ENCODE peak calls at places on chromosome 21, in eight cellular contexts. One of them, this sample, is unnamed.
A peak's percentile ranks its signal among the peaks of the same experiment; 100 is the strongest.

GRCh38 chr21:38343691-38344090 is 86.9 kb downstream of the KCNJ15 start:
- DNase-seq in epithelial cell of proximal tubule: peak; percentile 64
- DNase-seq in HEK293T: no peak
- DNase-seq in uterus: no peak
- DNase-seq in mesendoderm: no peak
- DNase-seq in posterior vena cava: peak; percentile 85
- DNase-seq in GOT3: no peak
- DNase-seq in natural killer cell treated with Interleukin-12 subunit alpha and Interleukin-12 subunit beta and Interleukin-15 and Interleukin-18, amount 100 ng/mL, for 72 hours: no peak
- DNase-seq in this sample: no peak

GRCh38 chr21:45016031-45016430 is 58.3 kb upstream of the ADARB1 start:
- DNase-seq in epithelial cell of proximal tubule: no peak
- DNase-seq in HEK293T: no peak
- DNase-seq in uterus: no peak
- DNase-seq in mesendoderm: no peak
- DNase-seq in posterior vena cava: peak; percentile 77
- DNase-seq in GOT3: no peak
- DNase-seq in natural killer cell treated with Interleukin-12 subunit alpha and Interleukin-12 subunit beta and Interleukin-15 and Interleukin-18, amount 100 ng/mL, for 72 hours: no peak
- DNase-seq in this sample: no peak

GRCh38 chr21:43364851-43365424 is 62.0 kb downstream of the SIK1 start:
- DNase-seq in epithelial cell of proximal tubule: no peak
- DNase-seq in HEK293T: no peak
- DNase-seq in uterus: no peak
- DNase-seq in mesendoderm: no peak
- DNase-seq in posterior vena cava: no peak
- DNase-seq in GOT3: no peak
- DNase-seq in natural killer cell treated with Interleukin-12 subunit alpha and Interleukin-12 subunit beta and Interleukin-15 and Interleukin-18, amount 100 ng/mL, for 72 hours: no peak
- DNase-seq in this sample: no peak

GRCh38 chr21:41482980-41483379 is 25.0 kb downstream of the TMPRSS2 start:
- DNase-seq in epithelial cell of proximal tubule: no peak
- DNase-seq in HEK293T: no peak
- DNase-seq in uterus: no peak
- DNase-seq in mesendoderm: no peak
- DNase-seq in posterior vena cava: no peak
- DNase-seq in GOT3: no peak
- DNase-seq in natural killer cell treated with Interleukin-12 subunit alpha and Interleukin-12 subunit beta and Interleukin-15 and Interleukin-18, amount 100 ng/mL, for 72 hours: no peak
- DNase-seq in this sample: no peak

GRCh38 chr21:32055305-32055704 is 182.5 kb downstream of the HUNK start:
- DNase-seq in epithelial cell of proximal tubule: no peak
- DNase-seq in HEK293T: no peak
- DNase-seq in uterus: no peak
- DNase-seq in mesendoderm: no peak
- DNase-seq in posterior vena cava: no peak
- DNase-seq in GOT3: no peak
- DNase-seq in natural killer cell treated with Interleukin-12 subunit alpha and Interleukin-12 subunit beta and Interleukin-15 and Interleukin-18, amount 100 ng/mL, for 72 hours: no peak
- DNase-seq in this sample: no peak

GRCh38 chr21:45011911-45012660 is 62.3 kb upstream of the ADARB1 start:
- DNase-seq in epithelial cell of proximal tubule: peak; percentile 48
- DNase-seq in HEK293T: no peak
- DNase-seq in uterus: peak; percentile 31
- DNase-seq in mesendoderm: peak; percentile 100
- DNase-seq in posterior vena cava: peak; percentile 78
- DNase-seq in GOT3: peak; percentile 12
- DNase-seq in natural killer cell treated with Interleukin-12 subunit alpha and Interleukin-12 subunit beta and Interleukin-15 and Interleukin-18, amount 100 ng/mL, for 72 hours: peak; percentile 18
- DNase-seq in this sample: no peak

GRCh38 chr21:9767592-9768375 is 753.6 kb upstream of the TPTE start:
- DNase-seq in epithelial cell of proximal tubule: no peak
- DNase-seq in HEK293T: no peak
- DNase-seq in uterus: no peak
- DNase-seq in mesendoderm: no peak
- DNase-seq in posterior vena cava: peak; percentile 83
- DNase-seq in GOT3: no peak
- DNase-seq in natural killer cell treated with Interleukin-12 subunit alpha and Interleukin-12 subunit beta and Interleukin-15 and Interleukin-18, amount 100 ng/mL, for 72 hours: no peak
- DNase-seq in this sample: no peak

GRCh38 chr21:33700491-33700890 is 58.2 kb downstream of the ITSN1 start:
- DNase-seq in epithelial cell of proximal tubule: no peak
- DNase-seq in HEK293T: no peak
- DNase-seq in uterus: no peak
- DNase-seq in mesendoderm: no peak
- DNase-seq in posterior vena cava: no peak
- DNase-seq in GOT3: no peak
- DNase-seq in natural killer cell treated with Interleukin-12 subunit alpha and Interleukin-12 subunit beta and Interleukin-15 and Interleukin-18, amount 100 ng/mL, for 72 hours: no peak
- DNase-seq in this sample: no peak

GRCh38 chr21:42400525-42400924 is 3.2 kb upstream of the UBASH3A start:
- DNase-seq in epithelial cell of proximal tubule: no peak
- DNase-seq in HEK293T: no peak
- DNase-seq in uterus: no peak
- DNase-seq in mesendoderm: peak; percentile 37
- DNase-seq in posterior vena cava: no peak
- DNase-seq in GOT3: no peak
- DNase-seq in natural killer cell treated with Interleukin-12 subunit alpha and Interleukin-12 subunit beta and Interleukin-15 and Interleukin-18, amount 100 ng/mL, for 72 hours: no peak
- DNase-seq in this sample: no peak

GRCh38 chr21:32412998-32413504 is 545 bp downstream of the EVA1C start:
- DNase-seq in epithelial cell of proximal tubule: no peak
- DNase-seq in HEK293T: no peak
- DNase-seq in uterus: peak; percentile 63
- DNase-seq in mesendoderm: no peak
- DNase-seq in posterior vena cava: peak; percentile 86
- DNase-seq in GOT3: no peak
- DNase-seq in natural killer cell treated with Interleukin-12 subunit alpha and Interleukin-12 subunit beta and Interleukin-15 and Interleukin-18, amount 100 ng/mL, for 72 hours: no peak
- DNase-seq in this sample: no peak

GRCh38 chr21:28487455-28488070 is 505.1 kb downstream of the LTN1 start:
- DNase-seq in epithelial cell of proximal tubule: no peak
- DNase-seq in HEK293T: no peak
- DNase-seq in uterus: no peak
- DNase-seq in mesendoderm: no peak
- DNase-seq in posterior vena cava: no peak
- DNase-seq in GOT3: no peak
- DNase-seq in natural killer cell treated with Interleukin-12 subunit alpha and Interleukin-12 subunit beta and Interleukin-15 and Interleukin-18, amount 100 ng/mL, for 72 hours: no peak
- DNase-seq in this sample: no peak

GRCh38 chr21:36122977-36123376 is 11.9 kb upstream of the CBR3 start:
- DNase-seq in epithelial cell of proximal tubule: no peak
- DNase-seq in HEK293T: no peak
- DNase-seq in uterus: no peak
- DNase-seq in mesendoderm: no peak
- DNase-seq in posterior vena cava: no peak
- DNase-seq in GOT3: no peak
- DNase-seq in natural killer cell treated with Interleukin-12 subunit alpha and Interleukin-12 subunit beta and Interleukin-15 and Interleukin-18, amount 100 ng/mL, for 72 hours: no peak
- DNase-seq in this sample: no peak

GRCh38 chr21:27572681-27573080 is 605.8 kb upstream of the ADAMTS5 start:
- DNase-seq in epithelial cell of proximal tubule: peak; percentile 95
- DNase-seq in HEK293T: no peak
- DNase-seq in uterus: no peak
- DNase-seq in mesendoderm: peak; percentile 11
- DNase-seq in posterior vena cava: no peak
- DNase-seq in GOT3: no peak
- DNase-seq in natural killer cell treated with Interleukin-12 subunit alpha and Interleukin-12 subunit beta and Interleukin-15 and Interleukin-18, amount 100 ng/mL, for 72 hours: no peak
- DNase-seq in this sample: no peak

GRCh38 chr21:41630249-41630648 is 122.3 kb upstream of the TMPRSS2 start:
- DNase-seq in epithelial cell of proximal tubule: no peak
- DNase-seq in HEK293T: no peak
- DNase-seq in uterus: peak; percentile 22
- DNase-seq in mesendoderm: no peak
- DNase-seq in posterior vena cava: peak; percentile 74
- DNase-seq in GOT3: peak; percentile 64
- DNase-seq in natural killer cell treated with Interleukin-12 subunit alpha and Interleukin-12 subunit beta and Interleukin-15 and Interleukin-18, amount 100 ng/mL, for 72 hours: peak; percentile 29
- DNase-seq in this sample: no peak

GRCh38 chr21:14916676-14917141 is 148.1 kb downstream of the NRIP1 start:
- DNase-seq in epithelial cell of proximal tubule: no peak
- DNase-seq in HEK293T: no peak
- DNase-seq in uterus: no peak
- DNase-seq in mesendoderm: peak; percentile 54
- DNase-seq in posterior vena cava: no peak
- DNase-seq in GOT3: no peak
- DNase-seq in natural killer cell treated with Interleukin-12 subunit alpha and Interleukin-12 subunit beta and Interleukin-15 and Interleukin-18, amount 100 ng/mL, for 72 hours: no peak
- DNase-seq in this sample: no peak

GRCh38 chr21:31416465-31416864 is 72.4 kb upstream of the TIAM1 start:
- DNase-seq in epithelial cell of proximal tubule: no peak
- DNase-seq in HEK293T: no peak
- DNase-seq in uterus: no peak
- DNase-seq in mesendoderm: no peak
- DNase-seq in posterior vena cava: no peak
- DNase-seq in GOT3: no peak
- DNase-seq in natural killer cell treated with Interleukin-12 subunit alpha and Interleukin-12 subunit beta and Interleukin-15 and Interleukin-18, amount 100 ng/mL, for 72 hours: no peak
- DNase-seq in this sample: no peak

GRCh38 chr21:46211376-46211775 is 17.2 kb downstream of the LSS start:
- DNase-seq in epithelial cell of proximal tubule: no peak
- DNase-seq in HEK293T: no peak
- DNase-seq in uterus: peak; percentile 8
- DNase-seq in mesendoderm: no peak
- DNase-seq in posterior vena cava: no peak
- DNase-seq in GOT3: no peak
- DNase-seq in natural killer cell treated with Interleukin-12 subunit alpha and Interleukin-12 subunit beta and Interleukin-15 and Interleukin-18, amount 100 ng/mL, for 72 hours: no peak
- DNase-seq in this sample: no peak

GRCh38 chr21:45471229-45472052 is 66.5 kb downstream of the COL18A1 start:
- DNase-seq in epithelial cell of proximal tubule: peak; percentile 42
- DNase-seq in HEK293T: no peak
- DNase-seq in uterus: peak; percentile 69
- DNase-seq in mesendoderm: no peak
- DNase-seq in posterior vena cava: peak; percentile 80
- DNase-seq in GOT3: no peak
- DNase-seq in natural killer cell treated with Interleukin-12 subunit alpha and Interleukin-12 subunit beta and Interleukin-15 and Interleukin-18, amount 100 ng/mL, for 72 hours: no peak
- DNase-seq in this sample: no peak

GRCh38 chr21:43361127-43361492 is 65.8 kb downstream of the SIK1 start:
- DNase-seq in epithelial cell of proximal tubule: no peak
- DNase-seq in HEK293T: no peak
- DNase-seq in uterus: no peak
- DNase-seq in mesendoderm: peak; percentile 55
- DNase-seq in posterior vena cava: no peak
- DNase-seq in GOT3: no peak
- DNase-seq in natural killer cell treated with Interleukin-12 subunit alpha and Interleukin-12 subunit beta and Interleukin-15 and Interleukin-18, amount 100 ng/mL, for 72 hours: no peak
- DNase-seq in this sample: no peak

GRCh38 chr21:25980710-25981109 is 189.9 kb downstream of the APP start:
- DNase-seq in epithelial cell of proximal tubule: no peak
- DNase-seq in HEK293T: no peak
- DNase-seq in uterus: no peak
- DNase-seq in mesendoderm: no peak
- DNase-seq in posterior vena cava: no peak
- DNase-seq in GOT3: no peak
- DNase-seq in natural killer cell treated with Interleukin-12 subunit alpha and Interleukin-12 subunit beta and Interleukin-15 and Interleukin-18, amount 100 ng/mL, for 72 hours: no peak
- DNase-seq in this sample: no peak

GRCh38 chr21:27365394-27365793 is 398.5 kb upstream of the ADAMTS5 start:
- DNase-seq in epithelial cell of proximal tubule: no peak
- DNase-seq in HEK293T: no peak
- DNase-seq in uterus: no peak
- DNase-seq in mesendoderm: no peak
- DNase-seq in posterior vena cava: no peak
- DNase-seq in GOT3: no peak
- DNase-seq in natural killer cell treated with Interleukin-12 subunit alpha and Interleukin-12 subunit beta and Interleukin-15 and Interleukin-18, amount 100 ng/mL, for 72 hours: no peak
- DNase-seq in this sample: no peak

GRCh38 chr21:19031956-19032355 is 628.4 kb upstream of the TMPRSS15 start:
- DNase-seq in epithelial cell of proximal tubule: no peak
- DNase-seq in HEK293T: no peak
- DNase-seq in uterus: no peak
- DNase-seq in mesendoderm: no peak
- DNase-seq in posterior vena cava: no peak
- DNase-seq in GOT3: no peak
- DNase-seq in natural killer cell treated with Interleukin-12 subunit alpha and Interleukin-12 subunit beta and Interleukin-15 and Interleukin-18, amount 100 ng/mL, for 72 hours: no peak
- DNase-seq in this sample: no peak

GRCh38 chr21:39087238-39087975 is 95.8 kb downstream of the PSMG1 start:
- DNase-seq in epithelial cell of proximal tubule: no peak
- DNase-seq in HEK293T: no peak
- DNase-seq in uterus: no peak
- DNase-seq in mesendoderm: no peak
- DNase-seq in posterior vena cava: no peak
- DNase-seq in GOT3: no peak
- DNase-seq in natural killer cell treated with Interleukin-12 subunit alpha and Interleukin-12 subunit beta and Interleukin-15 and Interleukin-18, amount 100 ng/mL, for 72 hours: no peak
- DNase-seq in this sample: no peak

GRCh38 chr21:18289876-18290275 is 45.2 kb downstream of the CHODL start:
- DNase-seq in epithelial cell of proximal tubule: no peak
- DNase-seq in HEK293T: no peak
- DNase-seq in uterus: no peak
- DNase-seq in mesendoderm: no peak
- DNase-seq in posterior vena cava: no peak
- DNase-seq in GOT3: no peak
- DNase-seq in natural killer cell treated with Interleukin-12 subunit alpha and Interleukin-12 subunit beta and Interleukin-15 and Interleukin-18, amount 100 ng/mL, for 72 hours: no peak
- DNase-seq in this sample: no peak

GRCh38 chr21:32423320-32423719 is 10.8 kb downstream of the EVA1C start:
- DNase-seq in epithelial cell of proximal tubule: no peak
- DNase-seq in HEK293T: no peak
- DNase-seq in uterus: no peak
- DNase-seq in mesendoderm: no peak
- DNase-seq in posterior vena cava: no peak
- DNase-seq in GOT3: no peak
- DNase-seq in natural killer cell treated with Interleukin-12 subunit alpha and Interleukin-12 subunit beta and Interleukin-15 and Interleukin-18, amount 100 ng/mL, for 72 hours: no peak
- DNase-seq in this sample: no peak

GRCh38 chr21:31866077-31866511 is 6.7 kb upstream of the HUNK start:
- DNase-seq in epithelial cell of proximal tubule: no peak
- DNase-seq in HEK293T: peak; percentile 84
- DNase-seq in uterus: peak; percentile 85
- DNase-seq in mesendoderm: peak; percentile 87
- DNase-seq in posterior vena cava: peak; percentile 93
- DNase-seq in GOT3: peak; percentile 58
- DNase-seq in natural killer cell treated with Interleukin-12 subunit alpha and Interleukin-12 subunit beta and Interleukin-15 and Interleukin-18, amount 100 ng/mL, for 72 hours: peak; percentile 67
- DNase-seq in this sample: no peak

GRCh38 chr21:42427809-42428419 is 24.2 kb downstream of the UBASH3A start:
- DNase-seq in epithelial cell of proximal tubule: no peak
- DNase-seq in HEK293T: no peak
- DNase-seq in uterus: no peak
- DNase-seq in mesendoderm: no peak
- DNase-seq in posterior vena cava: peak; percentile 50
- DNase-seq in GOT3: no peak
- DNase-seq in natural killer cell treated with Interleukin-12 subunit alpha and Interleukin-12 subunit beta and Interleukin-15 and Interleukin-18, amount 100 ng/mL, for 72 hours: no peak
- DNase-seq in this sample: no peak

GRCh38 chr21:46128983-46129571 is 26.3 kb downstream of the FTCD start:
- DNase-seq in epithelial cell of proximal tubule: no peak
- DNase-seq in HEK293T: no peak
- DNase-seq in uterus: no peak
- DNase-seq in mesendoderm: no peak
- DNase-seq in posterior vena cava: peak; percentile 80
- DNase-seq in GOT3: no peak
- DNase-seq in natural killer cell treated with Interleukin-12 subunit alpha and Interleukin-12 subunit beta and Interleukin-15 and Interleukin-18, amount 100 ng/mL, for 72 hours: peak; percentile 44
- DNase-seq in this sample: no peak

GRCh38 chr21:46457801-46458314 is 833 bp upstream of the DIP2A start:
- DNase-seq in epithelial cell of proximal tubule: no peak
- DNase-seq in HEK293T: peak; percentile 36
- DNase-seq in uterus: no peak
- DNase-seq in mesendoderm: peak; percentile 66
- DNase-seq in posterior vena cava: peak; percentile 88
- DNase-seq in GOT3: no peak
- DNase-seq in natural killer cell treated with Interleukin-12 subunit alpha and Interleukin-12 subunit beta and Interleukin-15 and Interleukin-18, amount 100 ng/mL, for 72 hours: peak; percentile 69
- DNase-seq in this sample: no peak

GRCh38 chr21:30209571-30209970 is 6.3 kb downstream of the CLDN8 start:
- DNase-seq in epithelial cell of proximal tubule: no peak
- DNase-seq in HEK293T: no peak
- DNase-seq in uterus: no peak
- DNase-seq in mesendoderm: peak; percentile 40
- DNase-seq in posterior vena cava: no peak
- DNase-seq in GOT3: no peak
- DNase-seq in natural killer cell treated with Interleukin-12 subunit alpha and Interleukin-12 subunit beta and Interleukin-15 and Interleukin-18, amount 100 ng/mL, for 72 hours: no peak
- DNase-seq in this sample: no peak

GRCh38 chr21:38839370-38839681 is 33.6 kb downstream of the ETS2 start:
- DNase-seq in epithelial cell of proximal tubule: no peak
- DNase-seq in HEK293T: no peak
- DNase-seq in uterus: no peak
- DNase-seq in mesendoderm: no peak
- DNase-seq in posterior vena cava: no peak
- DNase-seq in GOT3: no peak
- DNase-seq in natural killer cell treated with Interleukin-12 subunit alpha and Interleukin-12 subunit beta and Interleukin-15 and Interleukin-18, amount 100 ng/mL, for 72 hours: no peak
- DNase-seq in this sample: no peak

GRCh38 chr21:32770514-32771133 is 931 bp downstream of the PAXBP1 start:
- DNase-seq in epithelial cell of proximal tubule: no peak
- DNase-seq in HEK293T: no peak
- DNase-seq in uterus: no peak
- DNase-seq in mesendoderm: peak; percentile 42
- DNase-seq in posterior vena cava: peak; percentile 82
- DNase-seq in GOT3: no peak
- DNase-seq in natural killer cell treated with Interleukin-12 subunit alpha and Interleukin-12 subunit beta and Interleukin-15 and Interleukin-18, amount 100 ng/mL, for 72 hours: no peak
- DNase-seq in this sample: no peak

GRCh38 chr21:42781150-42781980 is 98.0 kb downstream of the WDR4 start:
- DNase-seq in epithelial cell of proximal tubule: no peak
- DNase-seq in HEK293T: peak; percentile 46
- DNase-seq in uterus: no peak
- DNase-seq in mesendoderm: peak; percentile 81
- DNase-seq in posterior vena cava: peak; percentile 78
- DNase-seq in GOT3: no peak
- DNase-seq in natural killer cell treated with Interleukin-12 subunit alpha and Interleukin-12 subunit beta and Interleukin-15 and Interleukin-18, amount 100 ng/mL, for 72 hours: peak; percentile 29
- DNase-seq in this sample: no peak

GRCh38 chr21:43345746-43346409 is 81.1 kb downstream of the SIK1 start:
- DNase-seq in epithelial cell of proximal tubule: no peak
- DNase-seq in HEK293T: no peak
- DNase-seq in uterus: no peak
- DNase-seq in mesendoderm: no peak
- DNase-seq in posterior vena cava: no peak
- DNase-seq in GOT3: no peak
- DNase-seq in natural killer cell treated with Interleukin-12 subunit alpha and Interleukin-12 subunit beta and Interleukin-15 and Interleukin-18, amount 100 ng/mL, for 72 hours: no peak
- DNase-seq in this sample: peak; percentile 84